ENCODE peak calls at places on chromosomes 2 and 18, in seven cellular contexts. One of them, this sample, is unnamed.
A peak's percentile ranks its signal among the peaks of the same experiment; 100 is the strongest.

GRCh38 chr2:152440460-152440859 is 105.5 kb downstream of the FMNL2 start:
- DNase-seq in posterior cingulate gyrus: no peak
- DNase-seq in left colon: no peak
- DNase-seq in psoas muscle: no peak
- DNase-seq in cerebellar nuclear complex: no peak
- DNase-seq in activated T-helper 1 cell treated with Interleukin-2 at 50 U/mL for 16 hours: no peak
- DNase-seq in dorsolateral prefrontal cortex: no peak
- DNase-seq in this sample: no peak

GRCh38 chr2:49261791-49262190 is 107.5 kb upstream of the FSHR start:
- DNase-seq in posterior cingulate gyrus: no peak
- DNase-seq in left colon: no peak
- DNase-seq in psoas muscle: no peak
- DNase-seq in cerebellar nuclear complex: no peak
- DNase-seq in activated T-helper 1 cell treated with Interleukin-2 at 50 U/mL for 16 hours: no peak
- DNase-seq in dorsolateral prefrontal cortex: no peak
- DNase-seq in this sample: no peak

GRCh38 chr2:10755621-10756020 is 34.2 kb downstream of the ATP6V1C2 start:
- DNase-seq in posterior cingulate gyrus: peak; percentile 35
- DNase-seq in left colon: no peak
- DNase-seq in psoas muscle: no peak
- DNase-seq in cerebellar nuclear complex: no peak
- DNase-seq in activated T-helper 1 cell treated with Interleukin-2 at 50 U/mL for 16 hours: no peak
- DNase-seq in dorsolateral prefrontal cortex: no peak
- DNase-seq in this sample: no peak

GRCh38 chr2:83536489-83537020 is 922.5 kb downstream of the SUCLG1 start:
- DNase-seq in posterior cingulate gyrus: no peak
- DNase-seq in left colon: no peak
- DNase-seq in psoas muscle: no peak
- DNase-seq in cerebellar nuclear complex: no peak
- DNase-seq in activated T-helper 1 cell treated with Interleukin-2 at 50 U/mL for 16 hours: no peak
- DNase-seq in dorsolateral prefrontal cortex: no peak
- DNase-seq in this sample: no peak

GRCh38 chr18:68840554-68841263 is 42.8 kb downstream of the CCDC102B start:
- DNase-seq in posterior cingulate gyrus: no peak
- DNase-seq in left colon: no peak
- DNase-seq in psoas muscle: no peak
- DNase-seq in cerebellar nuclear complex: no peak
- DNase-seq in activated T-helper 1 cell treated with Interleukin-2 at 50 U/mL for 16 hours: no peak
- DNase-seq in dorsolateral prefrontal cortex: no peak
- DNase-seq in this sample: no peak

GRCh38 chr2:109427661-109428091 is 186.1 kb downstream of the SEPTIN10 start:
- DNase-seq in posterior cingulate gyrus: peak; percentile 55
- DNase-seq in left colon: no peak
- DNase-seq in psoas muscle: no peak
- DNase-seq in cerebellar nuclear complex: no peak
- DNase-seq in activated T-helper 1 cell treated with Interleukin-2 at 50 U/mL for 16 hours: no peak
- DNase-seq in dorsolateral prefrontal cortex: no peak
- DNase-seq in this sample: no peak

GRCh38 chr2:35989040-35989439 is 366.5 kb upstream of the CRIM1 start:
- DNase-seq in posterior cingulate gyrus: no peak
- DNase-seq in left colon: no peak
- DNase-seq in psoas muscle: no peak
- DNase-seq in cerebellar nuclear complex: no peak
- DNase-seq in activated T-helper 1 cell treated with Interleukin-2 at 50 U/mL for 16 hours: no peak
- DNase-seq in dorsolateral prefrontal cortex: no peak
- DNase-seq in this sample: no peak

GRCh38 chr2:20151116-20151571 is 73.8 kb downstream of the SDC1 start:
- DNase-seq in posterior cingulate gyrus: peak; percentile 75
- DNase-seq in left colon: no peak
- DNase-seq in psoas muscle: no peak
- DNase-seq in cerebellar nuclear complex: no peak
- DNase-seq in activated T-helper 1 cell treated with Interleukin-2 at 50 U/mL for 16 hours: no peak
- DNase-seq in dorsolateral prefrontal cortex: no peak
- DNase-seq in this sample: no peak

GRCh38 chr2:42569116-42569711 is 782 bp downstream of the MTA3 start:
- DNase-seq in posterior cingulate gyrus: no peak
- DNase-seq in left colon: no peak
- DNase-seq in psoas muscle: peak; percentile 55
- DNase-seq in cerebellar nuclear complex: no peak
- DNase-seq in activated T-helper 1 cell treated with Interleukin-2 at 50 U/mL for 16 hours: peak; percentile 3
- DNase-seq in dorsolateral prefrontal cortex: no peak
- DNase-seq in this sample: peak; percentile 49

GRCh38 chr2:60109744-60110143 is 443.7 kb downstream of the BCL11A start:
- DNase-seq in posterior cingulate gyrus: no peak
- DNase-seq in left colon: no peak
- DNase-seq in psoas muscle: no peak
- DNase-seq in cerebellar nuclear complex: no peak
- DNase-seq in activated T-helper 1 cell treated with Interleukin-2 at 50 U/mL for 16 hours: no peak
- DNase-seq in dorsolateral prefrontal cortex: no peak
- DNase-seq in this sample: no peak

GRCh38 chr2:121388371-121388770 is 103.4 kb upstream of the TFCP2L1 start:
- DNase-seq in posterior cingulate gyrus: no peak
- DNase-seq in left colon: no peak
- DNase-seq in psoas muscle: no peak
- DNase-seq in cerebellar nuclear complex: no peak
- DNase-seq in activated T-helper 1 cell treated with Interleukin-2 at 50 U/mL for 16 hours: no peak
- DNase-seq in dorsolateral prefrontal cortex: no peak
- DNase-seq in this sample: no peak

GRCh38 chr2:7190587-7191320 is 273.5 kb downstream of the RNF144A start:
- DNase-seq in posterior cingulate gyrus: no peak
- DNase-seq in left colon: no peak
- DNase-seq in psoas muscle: no peak
- DNase-seq in cerebellar nuclear complex: no peak
- DNase-seq in activated T-helper 1 cell treated with Interleukin-2 at 50 U/mL for 16 hours: no peak
- DNase-seq in dorsolateral prefrontal cortex: no peak
- DNase-seq in this sample: no peak

GRCh38 chr2:65710779-65711295 is 278.4 kb upstream of the SPRED2 start:
- DNase-seq in posterior cingulate gyrus: no peak
- DNase-seq in left colon: no peak
- DNase-seq in psoas muscle: no peak
- DNase-seq in cerebellar nuclear complex: no peak
- DNase-seq in activated T-helper 1 cell treated with Interleukin-2 at 50 U/mL for 16 hours: no peak
- DNase-seq in dorsolateral prefrontal cortex: no peak
- DNase-seq in this sample: no peak

GRCh38 chr2:9217838-9218770 is 11.5 kb downstream of the ASAP2 start:
- DNase-seq in posterior cingulate gyrus: no peak
- DNase-seq in left colon: no peak
- DNase-seq in psoas muscle: no peak
- DNase-seq in cerebellar nuclear complex: no peak
- DNase-seq in activated T-helper 1 cell treated with Interleukin-2 at 50 U/mL for 16 hours: no peak
- DNase-seq in dorsolateral prefrontal cortex: no peak
- DNase-seq in this sample: no peak

GRCh38 chr18:76265375-76266225 is 229.4 kb downstream of the ZNF516 start:
- DNase-seq in posterior cingulate gyrus: no peak
- DNase-seq in left colon: peak; percentile 39
- DNase-seq in psoas muscle: peak; percentile 61
- DNase-seq in cerebellar nuclear complex: no peak
- DNase-seq in activated T-helper 1 cell treated with Interleukin-2 at 50 U/mL for 16 hours: no peak
- DNase-seq in dorsolateral prefrontal cortex: no peak
- DNase-seq in this sample: no peak

GRCh38 chr18:63736856-63737255 is 34.1 kb downstream of the SERPINB11 start:
- DNase-seq in posterior cingulate gyrus: no peak
- DNase-seq in left colon: no peak
- DNase-seq in psoas muscle: no peak
- DNase-seq in cerebellar nuclear complex: no peak
- DNase-seq in activated T-helper 1 cell treated with Interleukin-2 at 50 U/mL for 16 hours: no peak
- DNase-seq in dorsolateral prefrontal cortex: no peak
- DNase-seq in this sample: no peak